ENCODE peak calls at places on chromosomes 11 and 22, in seven cellular contexts. One of them, this sample, is unnamed. For H3K4me1, the result is how much of the 10 kb centered on the place peaks cover.

GRCh38 chr11:59425131-59425530 is 1.1 kb downstream of the OR5A2 start:
- DNase-seq in stomach: no peak
- DNase-seq in RWPE2: no peak
- DNase-seq in colonic mucosa: no peak
- DNase-seq in endothelial cell of umbilical vein: no peak
- DNase-seq in A549: no peak
- DNase-seq in left lung: no peak
- DNase-seq in this sample: no peak

GRCh38 chr11:86728562-86728961 is 56.1 kb upstream of the ME3 start:
- DNase-seq in endothelial cell of umbilical vein: no peak
- DNase-seq in A549: no peak
- DNase-seq in colonic mucosa: no peak
- DNase-seq in left lung: no peak
- DNase-seq in RWPE2: no peak
- DNase-seq in stomach: no peak
- DNase-seq in this sample: no peak

GRCh38 chr11:112588252-112588668 is 327.6 kb upstream of the PLET1 start:
- DNase-seq in left lung: peak
- DNase-seq in RWPE2: no peak
- DNase-seq in colonic mucosa: peak
- DNase-seq in stomach: peak
- DNase-seq in A549: peak
- DNase-seq in endothelial cell of umbilical vein: peak
- DNase-seq in this sample: peak

GRCh38 chr11:63835156-63835540 is 3.8 kb upstream of the MARK2 start:
- DNase-seq in RWPE2: no peak
- DNase-seq in left lung: no peak
- DNase-seq in endothelial cell of umbilical vein: no peak
- DNase-seq in colonic mucosa: no peak
- DNase-seq in stomach: no peak
- DNase-seq in A549: no peak
- DNase-seq in this sample: no peak

GRCh38 chr22:19648419-19648929 is 65.8 kb upstream of the SEPTIN5 start:
- DNase-seq in endothelial cell of umbilical vein: peak
- DNase-seq in A549: no peak
- DNase-seq in RWPE2: no peak
- DNase-seq in stomach: no peak
- DNase-seq in colonic mucosa: no peak
- DNase-seq in left lung: no peak
- DNase-seq in this sample: no peak

GRCh38 chr11:132114743-132115142 is 744.3 kb downstream of the NTM start:
- DNase-seq in colonic mucosa: no peak
- DNase-seq in RWPE2: no peak
- DNase-seq in stomach: no peak
- DNase-seq in A549: no peak
- DNase-seq in left lung: no peak
- DNase-seq in endothelial cell of umbilical vein: no peak
- DNase-seq in this sample: no peak

GRCh38 chr11:116701876-116702275 is 70.9 kb downstream of the BUD13 start:
- DNase-seq in colonic mucosa: no peak
- DNase-seq in RWPE2: no peak
- DNase-seq in left lung: no peak
- DNase-seq in A549: no peak
- DNase-seq in endothelial cell of umbilical vein: no peak
- DNase-seq in stomach: no peak
- DNase-seq in this sample: no peak

GRCh38 chr11:77590194-77590591 is 440 bp downstream of the AQP11 start:
- DNase-seq in left lung: no peak
- DNase-seq in colonic mucosa: peak
- DNase-seq in endothelial cell of umbilical vein: no peak
- DNase-seq in A549: peak
- DNase-seq in RWPE2: no peak
- DNase-seq in stomach: peak
- DNase-seq in this sample: peak

GRCh38 chr11:110522456-110522855 is 92.7 kb downstream of the FDX1 start:
- DNase-seq in colonic mucosa: no peak
- DNase-seq in A549: no peak
- DNase-seq in stomach: no peak
- DNase-seq in RWPE2: no peak
- DNase-seq in left lung: no peak
- DNase-seq in endothelial cell of umbilical vein: no peak
- DNase-seq in this sample: no peak

GRCh38 chr11:100735949-100736675 is 49.0 kb downstream of the ARHGAP42 start:
- DNase-seq in stomach: no peak
- DNase-seq in endothelial cell of umbilical vein: no peak
- DNase-seq in A549: peak
- DNase-seq in colonic mucosa: no peak
- DNase-seq in left lung: no peak
- DNase-seq in RWPE2: no peak
- DNase-seq in this sample: no peak

GRCh38 chr11:16902979-16903378 is 111.2 kb downstream of the PLEKHA7 start:
- DNase-seq in colonic mucosa: no peak
- DNase-seq in RWPE2: no peak
- DNase-seq in left lung: no peak
- DNase-seq in stomach: no peak
- DNase-seq in endothelial cell of umbilical vein: peak
- DNase-seq in A549: no peak
- DNase-seq in this sample: no peak

GRCh38 chr22:32752868-32753520 is 48.5 kb upstream of the TIMP3 start:
- DNase-seq in RWPE2: no peak
- DNase-seq in A549: no peak
- DNase-seq in left lung: no peak
- DNase-seq in colonic mucosa: no peak
- DNase-seq in stomach: no peak
- DNase-seq in endothelial cell of umbilical vein: no peak
- DNase-seq in this sample: no peak

GRCh38 chr11:86800076-86800955 is at the start of gene PRSS23:
- DNase-seq in endothelial cell of umbilical vein: peak
- DNase-seq in RWPE2: no peak
- DNase-seq in colonic mucosa: peak
- DNase-seq in A549: peak
- DNase-seq in stomach: peak
- DNase-seq in left lung: peak
- DNase-seq in this sample: no peak

GRCh38 chr11:119193001-119193400 is 7.7 kb downstream of the NHERF4 start:
- DNase-seq in endothelial cell of umbilical vein: no peak
- DNase-seq in left lung: no peak
- DNase-seq in colonic mucosa: no peak
- DNase-seq in stomach: no peak
- DNase-seq in A549: no peak
- DNase-seq in RWPE2: no peak
- DNase-seq in this sample: no peak

GRCh38 chr11:92829121-92829520 is 140.3 kb upstream of the MTNR1B start:
- DNase-seq in colonic mucosa: no peak
- DNase-seq in RWPE2: no peak
- DNase-seq in left lung: no peak
- DNase-seq in endothelial cell of umbilical vein: no peak
- DNase-seq in stomach: no peak
- DNase-seq in A549: no peak
- DNase-seq in this sample: no peak

GRCh38 chr11:125941606-125942275 is 4.1 kb upstream of the VSIG10L2 start:
- DNase-seq in colonic mucosa: peak
- DNase-seq in stomach: peak
- DNase-seq in RWPE2: no peak
- DNase-seq in A549: peak
- DNase-seq in left lung: no peak
- DNase-seq in endothelial cell of umbilical vein: peak
- DNase-seq in this sample: peak

GRCh38 chr11:5343474-5344335 is at the start of gene OR51B5:
- DNase-seq in stomach: no peak
- DNase-seq in endothelial cell of umbilical vein: no peak
- DNase-seq in left lung: no peak
- DNase-seq in colonic mucosa: no peak
- DNase-seq in A549: no peak
- DNase-seq in RWPE2: no peak
- DNase-seq in this sample: no peak

GRCh38 chr11:98059488-98059887 is 961.3 kb upstream of the CNTN5 start:
- DNase-seq in RWPE2: no peak
- DNase-seq in colonic mucosa: no peak
- DNase-seq in stomach: no peak
- DNase-seq in left lung: no peak
- DNase-seq in endothelial cell of umbilical vein: no peak
- DNase-seq in A549: no peak
- DNase-seq in this sample: no peak

GRCh38 chr11:72013765-72014711 is 15.3 kb downstream of the IL18BP start:
- DNase-seq in A549: no peak
- DNase-seq in RWPE2: no peak
- DNase-seq in left lung: no peak
- DNase-seq in colonic mucosa: no peak
- DNase-seq in stomach: no peak
- DNase-seq in endothelial cell of umbilical vein: no peak
- DNase-seq in this sample: no peak

GRCh38 chr11:30244255-30244654 is 13.4 kb downstream of the FSHB start:
- DNase-seq in colonic mucosa: no peak
- DNase-seq in RWPE2: no peak
- DNase-seq in endothelial cell of umbilical vein: no peak
- DNase-seq in A549: peak
- DNase-seq in stomach: no peak
- DNase-seq in left lung: no peak
- DNase-seq in this sample: no peak

GRCh38 chr11:128523616-128524015 is 63.7 kb downstream of the ETS1 start:
- DNase-seq in endothelial cell of umbilical vein: no peak
- DNase-seq in A549: no peak
- DNase-seq in left lung: no peak
- DNase-seq in stomach: no peak
- DNase-seq in colonic mucosa: no peak
- DNase-seq in RWPE2: no peak
- DNase-seq in this sample: no peak

GRCh38 chr11:95768521-95768920 is 21.1 kb downstream of the FAM76B start:
- DNase-seq in colonic mucosa: no peak
- DNase-seq in endothelial cell of umbilical vein: no peak
- DNase-seq in RWPE2: no peak
- DNase-seq in A549: no peak
- DNase-seq in left lung: no peak
- DNase-seq in stomach: no peak
- DNase-seq in this sample: no peak

GRCh38 chr11:60566773-60567172 is 51.6 kb downstream of the MS4A13 start:
- DNase-seq in stomach: no peak
- DNase-seq in endothelial cell of umbilical vein: no peak
- DNase-seq in colonic mucosa: no peak
- DNase-seq in A549: no peak
- DNase-seq in left lung: no peak
- DNase-seq in RWPE2: no peak
- DNase-seq in this sample: no peak

GRCh38 chr11:73344191-73344607 is 32.0 kb upstream of the RELT start:
- DNase-seq in stomach: no peak
- DNase-seq in RWPE2: no peak
- DNase-seq in left lung: no peak
- DNase-seq in colonic mucosa: no peak
- DNase-seq in A549: no peak
- DNase-seq in endothelial cell of umbilical vein: no peak
- DNase-seq in this sample: no peak

GRCh38 chr11:73343076-73343833 is 32.9 kb upstream of the RELT start:
- DNase-seq in stomach: no peak
- DNase-seq in endothelial cell of umbilical vein: no peak
- DNase-seq in A549: no peak
- DNase-seq in colonic mucosa: no peak
- DNase-seq in RWPE2: no peak
- DNase-seq in left lung: no peak
- DNase-seq in this sample: no peak

GRCh38 chr11:73345481-73346147 is 30.6 kb upstream of the RELT start:
- DNase-seq in left lung: no peak
- DNase-seq in A549: no peak
- DNase-seq in endothelial cell of umbilical vein: no peak
- DNase-seq in RWPE2: no peak
- DNase-seq in stomach: no peak
- DNase-seq in colonic mucosa: no peak
- DNase-seq in this sample: no peak

GRCh38 chr11:73340164-73340563 is 32.1 kb downstream of the ARHGEF17 start:
- DNase-seq in colonic mucosa: no peak
- DNase-seq in A549: no peak
- DNase-seq in RWPE2: no peak
- DNase-seq in stomach: no peak
- DNase-seq in left lung: no peak
- DNase-seq in endothelial cell of umbilical vein: no peak
- DNase-seq in this sample: no peak

GRCh38 chr11:73342633-73343032 is 33.6 kb upstream of the RELT start:
- DNase-seq in left lung: no peak
- DNase-seq in RWPE2: no peak
- DNase-seq in A549: no peak
- DNase-seq in colonic mucosa: no peak
- DNase-seq in endothelial cell of umbilical vein: no peak
- DNase-seq in stomach: no peak
- DNase-seq in this sample: no peak
- H3K4me1 ChIP-seq in left lung: under half
- H3K4me1 ChIP-seq in RWPE2: under half
- H3K4me1 ChIP-seq in A549: under half
- H3K4me1 ChIP-seq in colonic mucosa: under half
- H3K4me1 ChIP-seq in endothelial cell of umbilical vein: under half
- H3K4me1 ChIP-seq in stomach: under half
- H3K4me1 ChIP-seq in this sample: under half

GRCh38 chr11:27605422-27605821 is 94.8 kb downstream of the BDNF start:
- DNase-seq in A549: no peak
- DNase-seq in colonic mucosa: no peak
- DNase-seq in stomach: no peak
- DNase-seq in endothelial cell of umbilical vein: no peak
- DNase-seq in left lung: no peak
- DNase-seq in RWPE2: no peak
- DNase-seq in this sample: no peak
- H3K4me3 ChIP-seq in A549: no peak
- H3K4me3 ChIP-seq in colonic mucosa: no peak
- H3K4me3 ChIP-seq in stomach: no peak
- H3K4me3 ChIP-seq in endothelial cell of umbilical vein: no peak
- H3K4me3 ChIP-seq in left lung: no peak
- H3K4me3 ChIP-seq in RWPE2: no peak
- H3K4me3 ChIP-seq in this sample: no peak

GRCh38 chr11:47417712-47418111 is 8.5 kb downstream of the PSMC3 start:
- DNase-seq in endothelial cell of umbilical vein: no peak
- DNase-seq in colonic mucosa: no peak
- DNase-seq in left lung: no peak
- DNase-seq in stomach: no peak
- DNase-seq in A549: no peak
- DNase-seq in RWPE2: no peak
- DNase-seq in this sample: no peak
- H3K27ac ChIP-seq in endothelial cell of umbilical vein: no peak
- H3K27ac ChIP-seq in colonic mucosa: no peak
- H3K27ac ChIP-seq in left lung: no peak
- H3K27ac ChIP-seq in stomach: no peak
- H3K27ac ChIP-seq in A549: no peak
- H3K27ac ChIP-seq in RWPE2: peak
- H3K27ac ChIP-seq in this sample: no peak

DNA sequence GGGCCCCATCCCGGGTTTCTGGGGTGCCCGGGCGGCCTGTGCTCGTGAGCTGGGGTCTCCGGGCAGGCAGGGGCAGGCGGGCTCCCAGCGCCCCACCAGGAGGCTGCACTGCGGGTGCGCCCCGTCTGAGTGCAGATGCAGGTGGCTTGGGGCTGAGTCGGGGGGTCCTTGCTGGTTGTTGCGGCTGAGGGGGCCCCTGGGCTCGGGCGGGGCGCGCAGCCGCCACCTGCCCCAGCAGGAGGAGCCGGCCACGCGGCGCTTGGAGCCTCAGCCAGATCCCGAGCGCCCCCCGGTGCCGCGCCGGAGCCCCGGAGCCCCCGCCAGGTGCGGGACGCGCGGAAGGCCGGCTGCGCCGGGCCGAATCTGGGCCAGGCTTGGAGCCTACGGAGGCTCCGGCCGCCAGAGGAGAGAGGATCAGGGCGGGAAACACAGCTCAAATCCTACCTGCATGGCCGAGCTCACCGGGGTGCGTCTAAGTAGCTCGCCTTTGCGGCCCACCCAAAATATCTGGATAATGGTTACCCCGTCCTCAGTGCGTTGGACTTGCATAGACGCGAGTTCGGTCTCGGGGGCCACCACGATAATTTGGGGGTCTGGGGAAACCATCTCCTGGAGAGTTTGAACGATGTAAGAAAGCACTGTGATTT is 625 bp upstream of the IGF2 start:
- DNase-seq in stomach: no peak
- DNase-seq in left lung: no peak
- DNase-seq in RWPE2: no peak
- DNase-seq in colonic mucosa: no peak
- DNase-seq in endothelial cell of umbilical vein: no peak
- DNase-seq in A549: no peak
- DNase-seq in this sample: no peak
- H3K4me1 ChIP-seq in stomach: under half
- H3K4me1 ChIP-seq in left lung: under half
- H3K4me1 ChIP-seq in RWPE2: under half
- H3K4me1 ChIP-seq in colonic mucosa: under half
- H3K4me1 ChIP-seq in endothelial cell of umbilical vein: under half
- H3K4me1 ChIP-seq in A549: under half
- H3K4me1 ChIP-seq in this sample: under half